ENCODE peak calls at places on chromosomes 5 and 9, in eight cellular contexts. S, B, A, N, G, Q, Y and W are unnamed samples.
A peak's percentile ranks its signal among the peaks of the same experiment; 100 is the strongest.

GRCh38 chr5:74873525-74874249 is 7.5 kb upstream of the FAM169A start:
- DNase-seq in S (no peak), B (peak; percentile 77), A (no peak), N (no peak), G (no peak), Q (no peak), Y (no peak), W (no peak)

GRCh38 chr5:61319388-61320146 is 12.5 kb upstream of the ZSWIM6 start:
- DNase-seq in S (no peak), B (no peak), A (no peak), N (peak; percentile 60), G (no peak), Q (peak; percentile 68), Y (no peak), W (no peak)

GRCh38 chr9:100191264-100191663 is 92.2 kb downstream of the INVS start:
- DNase-seq in S (no peak), B (no peak), A (no peak), N (no peak), G (no peak), Q (no peak), Y (no peak), W (no peak)

GRCh38 chr5:12323637-12324229 is 419.5 kb upstream of the CTNND2 start:
- DNase-seq in S (no peak), B (no peak), A (no peak), N (no peak), G (no peak), Q (no peak), Y (no peak), W (no peak)

GRCh38 chr9:21991039-21991959 is 2.9 kb downstream of the CDKN2A start:
- DNase-seq in S (no peak), B (no peak), A (no peak), N (no peak), G (no peak), Q (no peak), Y (no peak), W (no peak)

GRCh38 chr9:107932036-107932435 is 442.5 kb upstream of the KLF4 start:
- DNase-seq in S (no peak), B (no peak), A (no peak), N (peak; percentile 6), G (no peak), Q (no peak), Y (peak; percentile 54), W (peak; percentile 12)

GRCh38 chr5:133653602-133653995 is 41.3 kb upstream of the FSTL4 start:
- DNase-seq in S (no peak), B (no peak), A (no peak), N (no peak), G (no peak), Q (no peak), Y (no peak), W (no peak)

GRCh38 chr9:99239341-99240055 is 17.4 kb downstream of the SEC61B start:
- DNase-seq in S (no peak), B (no peak), A (no peak), N (no peak), G (peak; percentile 19), Q (no peak), Y (no peak), W (no peak)

GRCh38 chr9:37329576-37329975 is 92.9 kb upstream of the GRHPR start:
- DNase-seq in S (no peak), B (no peak), A (no peak), N (peak; percentile 37), G (peak; percentile 5), Q (no peak), Y (peak; percentile 69), W (no peak)

GRCh38 chr9:91420471-91421021 is 3.1 kb downstream of the NFIL3 start:
- DNase-seq in S (no peak), B (peak; percentile 9), A (no peak), N (no peak), G (no peak), Q (no peak), Y (peak; percentile 59), W (no peak)

GRCh38 chr9:92619601-92620300 is 50.2 kb downstream of the IPPK start:
- DNase-seq in S (no peak), B (no peak), A (no peak), N (no peak), G (no peak), Q (no peak), Y (no peak), W (no peak)

GRCh38 chr5:206406-206805 is 11.5 kb downstream of the CCDC127 start:
- DNase-seq in S (no peak), B (no peak), A (no peak), N (no peak), G (no peak), Q (no peak), Y (peak; percentile 3), W (no peak)

GRCh38 chr9:91946825-91947224 is 3.2 kb downstream of the ROR2 start:
- DNase-seq in S (no peak), B (no peak), A (no peak), N (no peak), G (no peak), Q (no peak), Y (peak; percentile 47), W (no peak)

GRCh38 chr5:157366741-157367684 is 93.0 kb upstream of the NIPAL4 start:
- DNase-seq in S (no peak), B (peak; percentile 28), A (no peak), N (peak; percentile 30), G (no peak), Q (no peak), Y (peak; percentile 82), W (peak; percentile 12)

GRCh38 chr5:139787568-139788293 is 7.9 kb upstream of the PSD2 start:
- DNase-seq in S (peak; percentile 84), B (peak; percentile 66), A (peak; percentile 89), N (peak; percentile 52), G (peak; percentile 69), Q (peak; percentile 89), Y (peak; percentile 66), W (peak; percentile 9)

GRCh38 chr9:130299785-130300615 is 34.4 kb downstream of the HMCN2 start:
- DNase-seq in S (no peak), B (no peak), A (no peak), N (no peak), G (no peak), Q (no peak), Y (no peak), W (no peak)

GRCh38 chr5:132227485-132228240 is at the start of gene P4HA2:
- DNase-seq in S (peak; percentile 16), B (peak; percentile 64), A (peak; percentile 82), N (peak; percentile 61), G (peak; percentile 77), Q (peak; percentile 91), Y (peak; percentile 62), W (no peak)

DNA sequence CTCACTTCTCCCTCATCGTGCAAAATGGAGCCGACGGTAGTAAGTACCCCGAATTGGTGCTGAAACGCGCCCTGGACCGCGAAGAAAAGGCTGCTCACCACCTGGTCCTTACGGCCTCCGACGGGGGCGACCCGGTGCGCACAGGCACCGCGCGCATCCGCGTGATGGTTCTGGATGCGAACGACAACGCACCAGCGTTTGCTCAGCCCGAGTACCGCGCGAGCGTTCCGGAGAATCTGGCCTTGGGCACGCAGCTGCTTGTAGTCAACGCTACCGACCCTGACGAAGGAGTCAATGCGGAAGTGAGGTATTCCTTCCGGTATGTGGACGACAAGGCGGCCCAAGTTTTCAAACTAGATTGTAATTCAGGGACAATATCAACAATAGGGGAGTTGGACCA is 979 bp downstream of the PCDHGA12 start:
- DNase-seq in S (no peak), B (no peak), A (no peak), N (peak; percentile 7), G (no peak), Q (no peak), Y (peak; percentile 24), W (no peak)
- H3K4me3 ChIP-seq in S (no peak overlapping the region), B (no peak overlapping the region), A (no peak overlapping the region), N (peak overlapping the region; percentile 20), G (peak overlapping the region; percentile 3), Q (no peak overlapping the region), Y (peak overlapping the region; percentile 32), W (peak overlapping the region; percentile 39)

GRCh38 chr5:96772542-96772941 is 35.2 kb downstream of the ERAP1 start:
- DNase-seq in S (no peak), B (no peak), A (no peak), N (no peak), G (no peak), Q (no peak), Y (no peak), W (no peak)
- H3K36me3 ChIP-seq in S (peaks cover 53% of the 10 kb centered on the region), B (peaks cover 50% of the 10 kb centered on the region), A (no peaks in the 10 kb centered on the region), N (peaks cover 17% of the 10 kb centered on the region), G (peaks cover 63% of the 10 kb centered on the region), Q (peaks cover 25% of the 10 kb centered on the region), Y (peaks cover 23% of the 10 kb centered on the region), W (peaks cover 15% of the 10 kb centered on the region)

GRCh38 chr5:55459572-55459971 is 75.2 kb downstream of the PLPP1 start:
- DNase-seq in S (no peak), B (no peak), A (no peak), N (no peak), G (no peak), Q (no peak), Y (no peak), W (no peak)
- TF ChIP-seq CTCF in S (no peak), B (no peak), A (no peak), N (no peak), G (no peak), Q (no peak), Y (no peak), W (no peak)

DNA sequence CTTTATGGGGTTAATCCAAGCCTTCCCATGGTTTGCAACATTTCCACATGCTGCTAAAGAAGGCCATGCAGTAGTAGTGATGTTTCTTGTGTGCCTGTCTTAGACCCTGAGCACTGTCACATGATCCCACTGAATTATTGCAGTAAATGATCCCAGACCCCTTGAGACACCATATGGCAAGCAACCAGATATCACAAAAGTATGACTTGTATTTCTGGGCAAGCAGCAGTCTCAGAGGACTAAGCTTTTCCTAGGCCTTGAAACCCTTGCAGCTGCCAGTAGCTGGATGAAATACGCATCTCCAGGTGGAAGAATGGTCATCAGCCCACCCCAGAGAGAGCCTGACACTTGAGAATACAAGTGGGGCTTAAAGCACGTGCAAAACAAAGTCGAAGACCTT is 41.8 kb downstream of the CDO1 start:
- DNase-seq in S (no peak), B (no peak), A (no peak), N (no peak), G (no peak), Q (no peak), Y (no peak), W (no peak)
- H3K4me3 ChIP-seq in S (no peak overlapping the region), B (no peak overlapping the region), A (no peak overlapping the region), N (no peak overlapping the region), G (no peak overlapping the region), Q (no peak overlapping the region), Y (no peak overlapping the region), W (no peak overlapping the region)